ENCODE peak calls at places on chromosomes 6 and 20, in five cellular contexts. W is OCI-LY7, N is cardiac fibroblast, Z is NB4, Q is stomach. G is an unnamed sample.

GRCh38 chr6:148221580-148221979 is 121.1 kb upstream of the SASH1 start:
- DNase-seq in Q (no peak), W (no peak), Z (no peak), N (no peak), G (no peak)

GRCh38 chr20:2652724-2653510 is 485 bp downstream of the NOP56 start:
- DNase-seq in W (peak; percentile 88), N (no peak), Z (peak; percentile 32), Q (no peak), G (no peak)

GRCh38 chr6:24902782-24903181 is 33.0 kb downstream of the RIPOR2 start:
- DNase-seq in Q (no peak), Z (no peak), W (no peak), N (peak; percentile 76), G (no peak)

GRCh38 chr6:165266236-165267025 is 43.0 kb downstream of the C6orf118 start:
- DNase-seq in Q (no peak), N (no peak), Z (no peak), W (no peak), G (no peak)

GRCh38 chr6:137303436-137303835 is 84.3 kb upstream of the IFNGR1 start:
- DNase-seq in Q (no peak), Z (no peak), N (no peak), W (no peak), G (no peak)

GRCh38 chr6:42071881-42072583 is 21.7 kb downstream of the TAF8 start:
- DNase-seq in Z (no peak), Q (no peak), W (no peak), N (no peak), G (no peak)

GRCh38 chr20:675453-676314 is at the start of gene SCRT2:
- DNase-seq in Q (peak; percentile 87), N (peak; percentile 53), W (no peak), Z (peak; percentile 75), G (peak; percentile 94)

GRCh38 chr6:146968041-146968760 is 236.0 kb upstream of the STXBP5 start:
- DNase-seq in W (no peak), Q (no peak), N (peak; percentile 93), Z (no peak), G (no peak)

GRCh38 chr6:108737594-108738546 is 110.4 kb upstream of the ARMC2 start:
- DNase-seq in N (peak; percentile 99), Z (peak; percentile 97), Q (peak; percentile 48), W (no peak), G (no peak)

GRCh38 chr6:44278774-44279697 is 8.8 kb downstream of the TMEM151B start:
- DNase-seq in W (no peak), Z (no peak), N (no peak), Q (no peak), G (no peak)

GRCh38 chr6:135217663-135218062 is 36.6 kb downstream of the MYB start:
- DNase-seq in Q (no peak), W (no peak), N (no peak), Z (no peak), G (no peak)

GRCh38 chr6:128712898-128713297 is 170.0 kb upstream of the LAMA2 start:
- DNase-seq in Q (no peak), Z (no peak), N (no peak), W (no peak), G (no peak)

GRCh38 chr6:95685817-95686216 is 108.5 kb downstream of the MANEA start:
- DNase-seq in N (no peak), Q (no peak), W (no peak), Z (no peak), G (no peak)

GRCh38 chr20:37727247-37727956 is 33.6 kb downstream of the CTNNBL1 start:
- DNase-seq in Q (no peak), Z (peak; percentile 34), W (no peak), N (peak; percentile 53), G (no peak)

GRCh38 chr20:63947638-63948456 is 8.4 kb downstream of the UCKL1 start:
- DNase-seq in W (no peak), N (no peak), Z (no peak), Q (no peak), G (no peak)
- TF ChIP-seq CTCF in W (no peak), N (no peak), Z (no peak), Q (no peak), G (no peak)

GRCh38 chr6:20875369-20875963 is 341.2 kb downstream of the CDKAL1 start:
- DNase-seq in Q (no peak), Z (peak; percentile 42), N (peak; percentile 70), W (no peak), G (no peak)
- TF ChIP-seq CTCF in Q (no peak), Z (no peak), N (peak; percentile 44), W (peak; percentile 49), G (peak; percentile 68)

GRCh38 chr6:129744201-129744879 is 34.4 kb upstream of the ARHGAP18 start:
- DNase-seq in N (peak; percentile 80), Q (no peak), Z (no peak), W (peak; percentile 37), G (no peak)
- TF ChIP-seq CTCF in N (no peak), Q (no peak), Z (no peak), W (no peak), G (no peak)

DNA sequence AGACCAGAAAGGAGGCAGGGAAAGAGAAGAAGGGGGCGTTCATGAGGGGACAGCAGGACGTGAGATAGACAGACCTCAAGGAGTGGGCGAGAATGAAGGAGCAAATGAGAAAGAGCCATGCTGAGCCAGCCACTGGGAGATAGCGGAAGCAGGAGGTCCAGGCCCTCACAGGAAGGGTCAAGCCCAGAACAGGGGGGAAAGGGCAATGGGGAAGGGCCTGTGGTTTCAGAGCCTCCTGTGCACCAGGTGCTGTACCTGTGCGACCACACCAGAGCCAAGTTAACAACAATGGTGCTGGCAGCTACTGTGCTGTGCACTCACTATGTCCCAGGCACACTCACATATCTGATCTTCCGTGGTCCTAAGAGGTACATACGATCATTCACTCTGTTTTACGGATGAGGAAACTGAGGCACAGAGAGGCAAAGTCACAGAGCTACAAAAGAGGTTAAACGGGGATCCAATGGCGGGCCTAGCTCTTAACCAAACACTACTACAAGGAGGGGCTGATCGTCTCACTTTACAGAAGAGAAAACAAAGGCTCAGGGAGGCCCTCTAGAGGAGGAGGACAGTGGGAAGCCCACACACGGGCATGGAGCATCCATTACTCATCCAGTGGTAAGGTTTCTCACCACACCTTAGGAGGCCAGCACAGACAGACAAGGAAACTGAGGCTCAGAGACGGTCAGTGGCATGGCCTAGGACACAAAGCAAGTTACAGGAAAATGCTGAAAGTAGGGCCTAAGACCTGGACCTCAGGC is 129.1 kb downstream of the PREX1 start:
- DNase-seq in Q (no peak), N (no peak), W (no peak), Z (no peak), G (no peak)
- TF ChIP-seq CTCF in Q (no peak), N (no peak), W (peak; percentile 39), Z (peak; percentile 46), G (no peak)